ENCODE peak calls at places on chromosomes 12 and 14, in seven cellular contexts. B is activated T-cell treated with anti-CD3 and anti-CD28 coated beads, Interleukin-2, amount 50 U/mL, for 72 hours; X is anterior cingulate cortex; I is adipocyte; Y is EH; A is Calu3; P is CD4-positive, alpha-beta T cell. E is an unnamed sample.

GRCh38 chr12:98174410-98174809 is 341.0 kb upstream of the TMPO start:
- DNase-seq in B (no peak), X (no peak), I (no peak), Y (no peak), A (no peak), P (no peak), E (no peak)

GRCh38 chr12:89234324-89235114 is 117.8 kb downstream of the DUSP6 start:
- DNase-seq in B (no peak), X (no peak), I (no peak), Y (no peak), A (no peak), P (no peak), E (no peak)

GRCh38 chr14:60097974-60098373 is 6.3 kb downstream of the PCNX4 start:
- DNase-seq in B (no peak), X (no peak), I (no peak), Y (no peak), A (no peak), P (no peak), E (no peak)

GRCh38 chr12:15728118-15728598 is 61.0 kb downstream of the EPS8 start:
- DNase-seq in B (no peak), X (no peak), I (peak), Y (peak), A (no peak), P (no peak), E (no peak)

GRCh38 chr14:34502826-34503225 is 36.7 kb downstream of the EAPP start:
- DNase-seq in B (no peak), X (no peak), I (peak), Y (peak), A (no peak), P (no peak), E (no peak)

GRCh38 chr12:108833355-108833733 is 24.0 kb downstream of the SSH1 start:
- DNase-seq in B (no peak), X (no peak), I (peak), Y (peak), A (peak), P (no peak), E (peak)

GRCh38 chr14:104450811-104451401 is 128.7 kb upstream of the C14orf180 start:
- DNase-seq in B (no peak), X (no peak), I (no peak), Y (no peak), A (no peak), P (no peak), E (no peak)

GRCh38 chr12:127328867-127329266 is 938.1 kb upstream of the TMEM132C start:
- DNase-seq in B (no peak), X (no peak), I (no peak), Y (no peak), A (no peak), P (no peak), E (no peak)

GRCh38 chr14:106087855-106088254 is 561.5 kb downstream of the TMEM121 start:
- DNase-seq in B (no peak), X (no peak), I (no peak), Y (no peak), A (no peak), P (no peak), E (no peak)

GRCh38 chr12:69933115-69933552 is 108.1 kb downstream of the MYRFL start:
- DNase-seq in B (no peak), X (no peak), I (no peak), Y (no peak), A (no peak), P (no peak), E (peak)

GRCh38 chr12:119512772-119513497 is 80.6 kb upstream of the TMEM233 start:
- DNase-seq in B (no peak), X (no peak), I (peak), Y (peak), A (peak), P (no peak), E (peak)

GRCh38 chr14:91277546-91278382 is 33.3 kb upstream of the GPR68 start:
- DNase-seq in B (no peak), X (no peak), I (no peak), Y (no peak), A (no peak), P (no peak), E (no peak)

GRCh38 chr12:106573239-106573638 is 9.6 kb upstream of the RFX4 start:
- DNase-seq in B (no peak), X (no peak), I (no peak), Y (no peak), A (no peak), P (no peak), E (no peak)

GRCh38 chr14:60183724-60184596 is 18.8 kb upstream of the DHRS7 start:
- DNase-seq in B (no peak), X (no peak), I (peak), Y (peak), A (peak), P (no peak), E (peak)

GRCh38 chr12:88579572-88579940 is 715 bp downstream of the KITLG start:
- DNase-seq in B (no peak), X (no peak), I (peak), Y (no peak), A (peak), P (no peak), E (peak)

GRCh38 chr14:96071561-96071960 is 32.4 kb downstream of the C14orf132 start:
- DNase-seq in B (no peak), X (no peak), I (no peak), Y (no peak), A (no peak), P (no peak), E (no peak)

GRCh38 chr12:56839489-56840442 is 76.6 kb downstream of the HSD17B6 start:
- DNase-seq in B (peak), X (peak), I (peak), Y (peak), A (peak), P (peak), E (peak)

GRCh38 chr14:57392830-57393229 is 2.4 kb downstream of the NAA30 start:
- DNase-seq in B (no peak), X (no peak), I (no peak), Y (no peak), A (no peak), P (no peak), E (no peak)

GRCh38 chr12:15276088-15276698 is 46.1 kb upstream of the PTPRO start:
- DNase-seq in B (no peak), X (peak), I (peak), Y (peak), A (peak), P (no peak), E (peak)

GRCh38 chr12:6967548-6968100 is 2.8 kb downstream of the PHB2 start:
- DNase-seq in B (no peak), X (no peak), I (no peak), Y (no peak), A (no peak), P (no peak), E (no peak)

GRCh38 chr14:91246051-91246852 is 1.7 kb upstream of the GPR68 start:
- DNase-seq in B (peak), X (no peak), I (no peak), Y (no peak), A (no peak), P (peak), E (no peak)

GRCh38 chr14:38252066-38252710 is 3.7 kb downstream of the CLEC14A start:
- DNase-seq in B (no peak), X (no peak), I (no peak), Y (no peak), A (no peak), P (no peak), E (no peak)

GRCh38 chr12:43758247-43758727 is 303 bp downstream of the PUS7L start:
- DNase-seq in B (no peak), X (peak), I (peak), Y (peak), A (peak), P (no peak), E (peak)

GRCh38 chr12:46430340-46430948 is 57.9 kb upstream of the SLC38A2 start:
- DNase-seq in B (peak), X (no peak), I (peak), Y (peak), A (peak), P (no peak), E (peak)

GRCh38 chr12:13000616-13000934 is 510 bp upstream of the HEBP1 start:
- DNase-seq in B (peak), X (no peak), I (peak), Y (no peak), A (peak), P (no peak), E (peak)

GRCh38 chr12:130007771-130008170 is 103.9 kb upstream of the TMEM132D start:
- DNase-seq in B (no peak), X (no peak), I (no peak), Y (no peak), A (no peak), P (no peak), E (no peak)

GRCh38 chr12:60174476-60174875 is 578.6 kb downstream of the SLC16A7 start:
- DNase-seq in B (no peak), X (no peak), I (peak), Y (peak), A (no peak), P (no peak), E (no peak)

GRCh38 chr14:81455344-81455743 is 55.2 kb upstream of the STON2 start:
- DNase-seq in B (no peak), X (no peak), I (no peak), Y (no peak), A (no peak), P (no peak), E (no peak)

GRCh38 chr14:102472815-102473158 is 36.8 kb downstream of the ANKRD9 start:
- DNase-seq in B (no peak), X (peak), I (no peak), Y (no peak), A (no peak), P (no peak), E (no peak)